ENCODE peak calls at places on chromosomes 5 and 9, in seven cellular contexts. Z is H1, F is HCT116, T is SK-N-SH, H is HepG2, E is GM12878, K is K562. M is an unnamed sample.

GRCh38 chr5:144203750-144204596 is 33.3 kb downstream of the KCTD16 start:
- DNase-seq in Z (peak; percentile 49), F (peak; percentile 57), T (peak; percentile 34), H (peak; percentile 42), E (no peak), K (peak; percentile 67), M (peak; percentile 79)

GRCh38 chr5:135391869-135392255 is 7.2 kb downstream of the MACROH2A1 start:
- DNase-seq in Z (no peak), F (no peak), T (no peak), H (no peak), E (no peak), K (no peak), M (no peak)

GRCh38 chr5:137498736-137499505 is at the start of gene SPOCK1:
- DNase-seq in Z (peak; percentile 87), F (peak; percentile 12), T (peak; percentile 94), H (peak; percentile 14), E (no peak), K (peak; percentile 67), M (peak; percentile 73)

GRCh38 chr5:23014251-23014650 is 161.1 kb upstream of the CDH12 start:
- DNase-seq in Z (no peak), F (no peak), T (no peak), H (no peak), E (no peak), K (no peak), M (no peak)

GRCh38 chr9:133103183-133103986 is 17.7 kb downstream of the RALGDS start:
- DNase-seq in Z (peak; percentile 93), F (no peak), T (peak; percentile 93), H (peak; percentile 34), E (no peak), K (peak; percentile 66), M (peak; percentile 78)

GRCh38 chr9:122197334-122197872 is 31.4 kb downstream of the LHX6 start:
- DNase-seq in Z (no peak), F (no peak), T (no peak), H (no peak), E (no peak), K (no peak), M (no peak)

GRCh38 chr9:37753489-37754190 is at the start of gene TRMT10B:
- DNase-seq in Z (peak; percentile 82), F (peak; percentile 39), T (peak; percentile 93), H (peak; percentile 61), E (peak; percentile 34), K (peak; percentile 86), M (peak; percentile 81)

GRCh38 chr5:143499480-143500114 is 96.1 kb upstream of the NR3C1 start:
- DNase-seq in Z (no peak), F (peak; percentile 2), T (no peak), H (no peak), E (no peak), K (no peak), M (no peak)

GRCh38 chr9:91778031-91778430 is 172.0 kb downstream of the ROR2 start:
- DNase-seq in Z (no peak), F (no peak), T (no peak), H (no peak), E (no peak), K (no peak), M (no peak)

GRCh38 chr5:86688414-86688813 is 70.7 kb downstream of the COX7C start:
- DNase-seq in Z (no peak), F (no peak), T (no peak), H (no peak), E (no peak), K (no peak), M (no peak)

GRCh38 chr9:123410281-123410910 is 54.4 kb downstream of the CRB2 start:
- DNase-seq in Z (no peak), F (no peak), T (no peak), H (no peak), E (no peak), K (no peak), M (no peak)

GRCh38 chr9:113536483-113537226 is 73.1 kb downstream of the RGS3 start:
- DNase-seq in Z (no peak), F (no peak), T (peak; percentile 33), H (no peak), E (no peak), K (peak; percentile 23), M (no peak)

GRCh38 chr9:5389109-5389732 is 48.5 kb downstream of the PLGRKT start:
- DNase-seq in Z (no peak), F (no peak), T (no peak), H (no peak), E (peak; percentile 45), K (peak; percentile 7), M (no peak)

GRCh38 chr9:18922161-18922910 is 110.7 kb downstream of the SAXO1 start:
- DNase-seq in Z (no peak), F (no peak), T (peak; percentile 48), H (no peak), E (no peak), K (no peak), M (no peak)

GRCh38 chr5:16128944-16129343 is 50.6 kb downstream of the MARCHF11 start:
- DNase-seq in Z (no peak), F (no peak), T (no peak), H (no peak), E (no peak), K (no peak), M (no peak)

GRCh38 chr5:52787600-52788504 is at the start of the genes ITGA1 and PELO:
- DNase-seq in Z (peak; percentile 85), F (peak; percentile 59), T (peak; percentile 87), H (peak; percentile 86), E (no peak), K (no peak), M (peak; percentile 54)

GRCh38 chr5:139961435-139962157 is 81.5 kb downstream of the NRG2 start:
- DNase-seq in Z (no peak), F (no peak), T (no peak), H (no peak), E (peak; percentile 58), K (no peak), M (no peak)

GRCh38 chr9:124457079-124457886 is 7.0 kb downstream of the ADGRD2 start:
- DNase-seq in Z (no peak), F (no peak), T (no peak), H (no peak), E (no peak), K (no peak), M (peak; percentile 23)

GRCh38 chr5:71475788-71476384 is 20.4 kb downstream of the BDP1 start:
- DNase-seq in Z (no peak), F (no peak), T (peak; percentile 57), H (peak; percentile 18), E (no peak), K (peak; percentile 14), M (peak; percentile 19)

GRCh38 chr5:76016258-76016657 is 66.9 kb upstream of the SV2C start:
- DNase-seq in Z (no peak), F (no peak), T (no peak), H (no peak), E (no peak), K (peak; percentile 7), M (no peak)

GRCh38 chr9:6927838-6928237 is 170.1 kb downstream of the KDM4C start:
- DNase-seq in Z (no peak), F (no peak), T (no peak), H (no peak), E (no peak), K (peak; percentile 80), M (no peak)

GRCh38 chr5:90472783-90473182 is 1.8 kb downstream of the MBLAC2 start:
- DNase-seq in Z (no peak), F (no peak), T (no peak), H (no peak), E (no peak), K (no peak), M (no peak)

GRCh38 chr9:89701221-89701798 is 96.5 kb downstream of the GADD45G start:
- DNase-seq in Z (no peak), F (no peak), T (no peak), H (no peak), E (peak; percentile 73), K (no peak), M (no peak)

GRCh38 chr9:13266172-13266571 is 13.3 kb downstream of the MPDZ start:
- DNase-seq in Z (no peak), F (no peak), T (no peak), H (no peak), E (no peak), K (no peak), M (no peak)

GRCh38 chr5:35857606-35858205 is 1.0 kb downstream of the IL7R start:
- DNase-seq in Z (no peak), F (no peak), T (no peak), H (no peak), E (no peak), K (no peak), M (no peak)

DNA sequence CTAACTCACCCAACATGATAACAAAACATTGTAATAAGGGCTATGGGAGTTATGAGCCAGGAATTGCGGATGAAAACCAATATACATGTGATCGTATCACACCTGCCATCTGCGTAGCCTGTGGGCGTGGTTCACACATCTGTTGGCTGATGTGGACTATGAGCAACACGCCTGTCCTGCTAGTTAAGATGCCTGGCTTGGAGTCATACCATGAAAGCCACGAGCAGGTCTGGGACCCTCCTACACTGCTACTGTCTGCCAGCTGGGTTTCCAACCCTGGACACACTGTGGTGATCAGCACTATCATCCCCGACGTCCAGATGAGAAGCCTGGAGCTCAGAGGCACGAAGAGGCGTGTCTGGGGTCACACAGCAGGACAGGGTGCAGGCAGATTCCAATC is 40.2 kb downstream of the STK10 start:
- DNase-seq in Z (no peak), F (no peak), T (no peak), H (no peak), E (no peak), K (peak; percentile 64), M (no peak)
- TF ChIP-seq JUND in Z (no peak), F (no peak), T (no peak), H (no peak), E (no peak), K (no peak), M (no peak)

GRCh38 chr5:126499742-126500396 is 76.7 kb downstream of the GRAMD2B start:
- DNase-seq in Z (peak; percentile 48), F (peak; percentile 24), T (peak; percentile 14), H (peak; percentile 10), E (no peak), K (peak; percentile 66), M (no peak)
- TF ChIP-seq JUND in Z (no peak), F (no peak), T (no peak), H (no peak), E (no peak), K (no peak), M (no peak)

GRCh38 chr9:105842023-105842644 is 147.8 kb downstream of the TMEM38B start:
- DNase-seq in Z (no peak), F (peak; percentile 18), T (peak; percentile 48), H (peak; percentile 16), E (peak; percentile 3), K (peak; percentile 51), M (peak; percentile 53)
- TF ChIP-seq JUND in Z (peak; percentile 50), F (no peak), T (no peak), H (no peak), E (no peak), K (no peak), M (no peak)

GRCh38 chr9:115615821-115616665 is 498.1 kb upstream of the TNC start:
- DNase-seq in Z (no peak), F (no peak), T (peak; percentile 4), H (no peak), E (no peak), K (no peak), M (no peak)
- TF ChIP-seq JUND in Z (no peak), F (no peak), T (peak; percentile 99), H (no peak), E (no peak), K (no peak), M (no peak)